ENCODE peak calls at places on chromosomes 16 and 17, in seven cellular contexts. One of them, this sample, is unnamed.

GRCh38 chr16:89571636-89572035 is 3.9 kb upstream of the CPNE7 start:
- DNase-seq in HL-60: no peak
- DNase-seq in stomach: no peak
- DNase-seq in upper lobe of right lung: no peak
- DNase-seq in sigmoid colon: no peak
- DNase-seq in AG09309: no peak
- DNase-seq in cardiac fibroblast: no peak
- DNase-seq in this sample: no peak

GRCh38 chr16:8682551-8683259 is 8.3 kb downstream of the ABAT start:
- DNase-seq in HL-60: no peak
- DNase-seq in stomach: no peak
- DNase-seq in upper lobe of right lung: no peak
- DNase-seq in sigmoid colon: no peak
- DNase-seq in AG09309: no peak
- DNase-seq in cardiac fibroblast: no peak
- DNase-seq in this sample: no peak

GRCh38 chr17:28392491-28392890 is 13.5 kb downstream of the SLC46A1 start:
- DNase-seq in HL-60: no peak
- DNase-seq in stomach: no peak
- DNase-seq in upper lobe of right lung: no peak
- DNase-seq in sigmoid colon: no peak
- DNase-seq in AG09309: no peak
- DNase-seq in cardiac fibroblast: no peak
- DNase-seq in this sample: no peak

GRCh38 chr17:61405047-61405685 is 5.5 kb downstream of the TBX2 start:
- DNase-seq in HL-60: no peak
- DNase-seq in stomach: no peak
- DNase-seq in upper lobe of right lung: no peak
- DNase-seq in sigmoid colon: peak
- DNase-seq in AG09309: no peak
- DNase-seq in cardiac fibroblast: no peak
- DNase-seq in this sample: peak

GRCh38 chr17:3610523-3610922 is 1.3 kb upstream of the TRPV1 start:
- DNase-seq in HL-60: no peak
- DNase-seq in stomach: no peak
- DNase-seq in upper lobe of right lung: no peak
- DNase-seq in sigmoid colon: no peak
- DNase-seq in AG09309: no peak
- DNase-seq in cardiac fibroblast: no peak
- DNase-seq in this sample: no peak

GRCh38 chr16:11157143-11157542 is 98.9 kb downstream of the SOCS1 start:
- DNase-seq in HL-60: no peak
- DNase-seq in stomach: no peak
- DNase-seq in upper lobe of right lung: no peak
- DNase-seq in sigmoid colon: no peak
- DNase-seq in AG09309: no peak
- DNase-seq in cardiac fibroblast: no peak
- DNase-seq in this sample: no peak

GRCh38 chr16:87702325-87702811 is 63.4 kb downstream of the KLHDC4 start:
- DNase-seq in HL-60: peak
- DNase-seq in stomach: no peak
- DNase-seq in upper lobe of right lung: no peak
- DNase-seq in sigmoid colon: no peak
- DNase-seq in AG09309: no peak
- DNase-seq in cardiac fibroblast: peak
- DNase-seq in this sample: no peak

GRCh38 chr16:49158029-49158642 is 123.5 kb downstream of the CBLN1 start:
- DNase-seq in HL-60: peak
- DNase-seq in stomach: no peak
- DNase-seq in upper lobe of right lung: no peak
- DNase-seq in sigmoid colon: no peak
- DNase-seq in AG09309: no peak
- DNase-seq in cardiac fibroblast: peak
- DNase-seq in this sample: no peak

GRCh38 chr17:41734139-41734948 is at the start of gene HAP1:
- DNase-seq in HL-60: no peak
- DNase-seq in stomach: peak
- DNase-seq in upper lobe of right lung: peak
- DNase-seq in sigmoid colon: no peak
- DNase-seq in AG09309: no peak
- DNase-seq in cardiac fibroblast: peak
- DNase-seq in this sample: no peak

GRCh38 chr16:57539072-57539796 is 2.9 kb upstream of the CCDC102A start:
- DNase-seq in HL-60: peak
- DNase-seq in stomach: no peak
- DNase-seq in upper lobe of right lung: no peak
- DNase-seq in sigmoid colon: no peak
- DNase-seq in AG09309: no peak
- DNase-seq in cardiac fibroblast: no peak
- DNase-seq in this sample: peak

GRCh38 chr16:2019919-2020831 is 590 bp downstream of the NPW start:
- DNase-seq in HL-60: no peak
- DNase-seq in stomach: no peak
- DNase-seq in upper lobe of right lung: no peak
- DNase-seq in sigmoid colon: no peak
- DNase-seq in AG09309: no peak
- DNase-seq in cardiac fibroblast: no peak
- DNase-seq in this sample: no peak
- H3K4me3 ChIP-seq in HL-60: no peak
- H3K4me3 ChIP-seq in stomach: peak
- H3K4me3 ChIP-seq in upper lobe of right lung: no peak
- H3K4me3 ChIP-seq in sigmoid colon: no peak
- H3K4me3 ChIP-seq in AG09309: no peak
- H3K4me3 ChIP-seq in cardiac fibroblast: no peak
- H3K4me3 ChIP-seq in this sample: no peak

GRCh38 chr17:83162035-83162745 is 82.8 kb downstream of the METRNL start:
- DNase-seq in HL-60: no peak
- DNase-seq in stomach: no peak
- DNase-seq in upper lobe of right lung: no peak
- DNase-seq in sigmoid colon: peak
- DNase-seq in AG09309: no peak
- DNase-seq in cardiac fibroblast: no peak
- DNase-seq in this sample: no peak

GRCh38 chr17:83156408-83156807 is 77.0 kb downstream of the METRNL start:
- DNase-seq in HL-60: no peak
- DNase-seq in stomach: no peak
- DNase-seq in upper lobe of right lung: no peak
- DNase-seq in sigmoid colon: peak
- DNase-seq in AG09309: no peak
- DNase-seq in cardiac fibroblast: no peak
- DNase-seq in this sample: no peak

GRCh38 chr17:83159204-83160049 is 80.0 kb downstream of the METRNL start:
- DNase-seq in HL-60: no peak
- DNase-seq in stomach: no peak
- DNase-seq in upper lobe of right lung: no peak
- DNase-seq in sigmoid colon: peak
- DNase-seq in AG09309: no peak
- DNase-seq in cardiac fibroblast: no peak
- DNase-seq in this sample: no peak

GRCh38 chr17:83160443-83161297 is 81.3 kb downstream of the METRNL start:
- DNase-seq in HL-60: no peak
- DNase-seq in stomach: no peak
- DNase-seq in upper lobe of right lung: peak
- DNase-seq in sigmoid colon: peak
- DNase-seq in AG09309: no peak
- DNase-seq in cardiac fibroblast: no peak
- DNase-seq in this sample: no peak

DNA sequence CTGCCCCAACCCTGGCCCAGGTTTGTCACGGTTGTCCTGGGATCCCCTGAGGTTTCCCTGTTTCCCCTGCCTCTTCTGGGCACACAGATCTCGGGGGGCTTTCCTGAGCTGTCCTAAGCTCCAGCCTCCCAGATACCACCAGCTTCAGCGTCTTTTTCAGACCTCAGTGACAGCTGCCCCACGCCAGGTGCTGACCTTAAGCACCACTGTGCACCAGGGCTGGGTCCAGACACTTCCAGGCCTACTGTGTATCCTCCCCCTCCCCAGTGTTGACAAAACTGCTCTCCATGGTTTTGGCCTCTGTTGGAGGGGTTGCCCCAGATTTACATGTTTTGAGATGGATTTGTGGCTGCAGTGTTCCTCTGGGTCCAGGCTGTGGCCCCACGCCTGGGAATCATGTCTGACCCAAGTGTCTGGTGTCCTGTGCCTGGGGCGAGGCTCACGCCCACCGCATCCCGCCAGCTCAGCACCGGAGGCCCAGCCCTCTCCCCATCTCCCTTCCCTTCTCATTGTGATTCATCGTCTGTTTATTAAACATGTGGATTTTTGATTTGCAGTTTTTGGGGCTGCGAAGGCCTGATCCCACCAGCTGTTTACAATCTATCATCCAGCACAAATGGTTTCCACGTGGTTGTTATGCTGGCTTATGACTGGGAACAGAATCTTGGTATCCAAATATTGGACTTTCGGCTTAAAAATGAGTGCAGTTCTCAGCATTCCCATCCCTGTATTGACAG is 82.1 kb downstream of the METRNL start:
- DNase-seq in HL-60: no peak
- DNase-seq in stomach: no peak
- DNase-seq in upper lobe of right lung: peak
- DNase-seq in sigmoid colon: peak
- DNase-seq in AG09309: peak
- DNase-seq in cardiac fibroblast: peak
- DNase-seq in this sample: no peak
- H3K4me3 ChIP-seq in HL-60: no peak
- H3K4me3 ChIP-seq in stomach: no peak
- H3K4me3 ChIP-seq in upper lobe of right lung: no peak
- H3K4me3 ChIP-seq in sigmoid colon: no peak
- H3K4me3 ChIP-seq in AG09309: no peak
- H3K4me3 ChIP-seq in cardiac fibroblast: no peak
- H3K4me3 ChIP-seq in this sample: no peak

DNA sequence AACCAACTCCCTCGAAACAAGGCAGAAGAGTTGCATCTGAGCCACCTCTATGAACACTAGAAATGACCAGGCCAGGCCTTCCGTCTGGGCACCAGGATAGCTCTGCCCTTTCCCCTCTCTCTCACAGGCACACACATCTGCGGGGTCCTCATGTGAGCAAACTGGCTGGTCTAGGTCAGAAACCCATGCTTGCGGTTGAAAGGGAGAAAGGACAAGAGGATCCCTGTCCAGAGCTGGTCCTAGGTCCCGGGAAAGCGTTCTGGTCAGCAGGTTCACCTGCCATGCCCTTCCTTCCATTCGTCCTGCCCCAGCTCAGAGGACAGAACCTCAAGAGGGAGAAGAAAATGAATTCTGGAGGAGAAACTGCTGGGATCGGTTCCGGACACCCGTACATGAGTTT is 2.7 kb downstream of the MNT start:
- DNase-seq in HL-60: no peak
- DNase-seq in stomach: no peak
- DNase-seq in upper lobe of right lung: no peak
- DNase-seq in sigmoid colon: peak
- DNase-seq in AG09309: no peak
- DNase-seq in cardiac fibroblast: no peak
- DNase-seq in this sample: no peak
- H3K4me3 ChIP-seq in HL-60: peak
- H3K4me3 ChIP-seq in stomach: peak
- H3K4me3 ChIP-seq in upper lobe of right lung: peak
- H3K4me3 ChIP-seq in sigmoid colon: peak
- H3K4me3 ChIP-seq in AG09309: peak
- H3K4me3 ChIP-seq in cardiac fibroblast: peak
- H3K4me3 ChIP-seq in this sample: peak

DNA sequence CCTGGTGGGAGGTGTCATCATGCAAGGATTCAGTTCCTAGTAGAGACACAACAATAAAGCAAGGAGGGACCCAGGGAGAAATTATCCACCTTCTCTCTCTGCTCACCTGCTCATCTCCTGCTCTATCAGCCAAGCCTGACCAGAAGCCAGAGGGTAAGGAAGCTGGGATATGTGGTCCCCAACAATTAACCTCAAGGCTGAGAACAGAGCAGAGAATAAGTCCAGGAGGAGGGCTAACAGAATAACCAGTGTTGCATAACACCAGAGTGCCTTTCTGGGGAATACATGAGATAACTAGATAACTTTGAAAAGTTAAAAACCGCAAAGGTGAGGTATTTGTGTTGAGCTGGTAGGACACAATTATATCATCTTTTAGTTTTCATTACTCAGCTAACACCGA is 180.8 kb downstream of the SALL1 start:
- DNase-seq in HL-60: no peak
- DNase-seq in stomach: no peak
- DNase-seq in upper lobe of right lung: no peak
- DNase-seq in sigmoid colon: no peak
- DNase-seq in AG09309: no peak
- DNase-seq in cardiac fibroblast: no peak
- DNase-seq in this sample: no peak
- H3K4me3 ChIP-seq in HL-60: no peak
- H3K4me3 ChIP-seq in stomach: no peak
- H3K4me3 ChIP-seq in upper lobe of right lung: no peak
- H3K4me3 ChIP-seq in sigmoid colon: no peak
- H3K4me3 ChIP-seq in AG09309: no peak
- H3K4me3 ChIP-seq in cardiac fibroblast: no peak
- H3K4me3 ChIP-seq in this sample: no peak

GRCh38 chr17:49715221-49715620 is 7.5 kb upstream of the SLC35B1 start:
- DNase-seq in HL-60: no peak
- DNase-seq in stomach: no peak
- DNase-seq in upper lobe of right lung: no peak
- DNase-seq in sigmoid colon: no peak
- DNase-seq in AG09309: no peak
- DNase-seq in cardiac fibroblast: no peak
- DNase-seq in this sample: no peak
- H3K4me3 ChIP-seq in HL-60: no peak
- H3K4me3 ChIP-seq in stomach: no peak
- H3K4me3 ChIP-seq in upper lobe of right lung: no peak
- H3K4me3 ChIP-seq in sigmoid colon: no peak
- H3K4me3 ChIP-seq in AG09309: no peak
- H3K4me3 ChIP-seq in cardiac fibroblast: no peak
- H3K4me3 ChIP-seq in this sample: no peak

GRCh38 chr17:43659823-43660222 is 1.9 kb downstream of the MEOX1 start:
- DNase-seq in HL-60: no peak
- DNase-seq in stomach: no peak
- DNase-seq in upper lobe of right lung: no peak
- DNase-seq in sigmoid colon: no peak
- DNase-seq in AG09309: no peak
- DNase-seq in cardiac fibroblast: no peak
- DNase-seq in this sample: no peak
- H3K4me3 ChIP-seq in HL-60: no peak
- H3K4me3 ChIP-seq in stomach: peak
- H3K4me3 ChIP-seq in upper lobe of right lung: no peak
- H3K4me3 ChIP-seq in sigmoid colon: no peak
- H3K4me3 ChIP-seq in AG09309: no peak
- H3K4me3 ChIP-seq in cardiac fibroblast: no peak
- H3K4me3 ChIP-seq in this sample: no peak

GRCh38 chr16:31183432-31184428 is 3.8 kb downstream of the FUS start:
- DNase-seq in HL-60: no peak
- DNase-seq in stomach: no peak
- DNase-seq in upper lobe of right lung: no peak
- DNase-seq in sigmoid colon: no peak
- DNase-seq in AG09309: no peak
- DNase-seq in cardiac fibroblast: no peak
- DNase-seq in this sample: no peak
- H3K4me3 ChIP-seq in HL-60: peak
- H3K4me3 ChIP-seq in stomach: no peak
- H3K4me3 ChIP-seq in upper lobe of right lung: peak
- H3K4me3 ChIP-seq in sigmoid colon: no peak
- H3K4me3 ChIP-seq in AG09309: no peak
- H3K4me3 ChIP-seq in cardiac fibroblast: no peak
- H3K4me3 ChIP-seq in this sample: no peak

This sample was measured in lower lobe of right lung.